ENCODE peak calls at places on chromosome 16, in four cellular contexts. B is astrocyte, H is endothelial cell of umbilical vein, J is MM.1S. L is an unnamed sample.

GRCh38 chr16:88747588-88748301 is 37.3 kb downstream of the PIEZO1 start:
- DNase-seq in B (no peak), H (no peak), J (peak; percentile 27), L (peak; percentile 63)

GRCh38 chr16:2364638-2365210 is 24.2 kb upstream of the ABCA3 start:
- DNase-seq in B (no peak), H (peak; percentile 31), J (no peak), L (no peak)

GRCh38 chr16:54455021-54455725 is 168.6 kb upstream of the IRX3 start:
- DNase-seq in B (no peak), H (no peak), J (no peak), L (no peak)

GRCh38 chr16:85563515-85564276 is 49.4 kb upstream of the GSE1 start:
- DNase-seq in B (no peak), H (peak; percentile 75), J (no peak), L (peak; percentile 94)

GRCh38 chr16:24729967-24730815 is 740 bp downstream of the TNRC6A start:
- DNase-seq in B (no peak), H (peak; percentile 45), J (peak; percentile 19), L (peak; percentile 60)

GRCh38 chr16:48558269-48558915 is 51.6 kb downstream of the N4BP1 start:
- DNase-seq in B (no peak), H (peak; percentile 25), J (no peak), L (no peak)

GRCh38 chr16:84532299-84532724 is 27.9 kb upstream of the MEAK7 start:
- DNase-seq in B (peak; percentile 98), H (peak; percentile 93), J (no peak), L (no peak)

GRCh38 chr16:1082952-1083675 is 10.6 kb downstream of the SSTR5 start:
- DNase-seq in B (no peak), H (peak; percentile 23), J (no peak), L (no peak)

GRCh38 chr16:86965840-86966239 is 351.4 kb downstream of the C16orf95 start:
- DNase-seq in B (no peak), H (no peak), J (no peak), L (no peak)

GRCh38 chr16:30429418-30429677 is 482 bp downstream of the DCTPP1 start:
- DNase-seq in B (no peak), H (no peak), J (no peak), L (no peak)

GRCh38 chr16:87288753-87289362 is 28.3 kb downstream of the C16orf95 start:
- DNase-seq in B (peak; percentile 80), H (no peak), J (no peak), L (no peak)

GRCh38 chr16:48535831-48536599 is 74.0 kb downstream of the N4BP1 start:
- DNase-seq in B (no peak), H (no peak), J (peak; percentile 80), L (peak; percentile 53)

GRCh38 chr16:65305588-65305987 is 183.7 kb upstream of the CDH11 start:
- DNase-seq in B (no peak), H (no peak), J (no peak), L (no peak)

GRCh38 chr16:2470234-2470601 is 879 bp upstream of the NTN3 start:
- DNase-seq in B (no peak), H (no peak), J (no peak), L (no peak)

GRCh38 chr16:1050466-1050865 is 22.1 kb upstream of the SSTR5 start:
- DNase-seq in B (no peak), H (no peak), J (no peak), L (no peak)

GRCh38 chr16:24858219-24859041 is 12.7 kb downstream of the SLC5A11 start:
- DNase-seq in B (peak; percentile 26), H (peak; percentile 49), J (peak; percentile 48), L (peak; percentile 63)

GRCh38 chr16:21277927-21278706 is at the start of gene CRYM:
- DNase-seq in B (no peak), H (peak; percentile 36), J (peak; percentile 70), L (peak; percentile 83)

GRCh38 chr16:1261131-1261917 is 5.5 kb downstream of the TPSD1 start:
- DNase-seq in B (no peak), H (no peak), J (peak; percentile 27), L (no peak)

GRCh38 chr16:64627781-64628180 is 494.1 kb downstream of the CDH11 start:
- DNase-seq in B (no peak), H (no peak), J (no peak), L (no peak)

GRCh38 chr16:85310868-85311585 is 198.8 kb upstream of the CIBAR2 start:
- DNase-seq in B (no peak), H (no peak), J (no peak), L (no peak)

GRCh38 chr16:77410449-77410848 is 24.4 kb downstream of the ADAMTS18 start:
- DNase-seq in B (no peak), H (no peak), J (no peak), L (no peak)

GRCh38 chr16:60199154-60199553 is 1465.0 kb upstream of the GOT2 start:
- DNase-seq in B (no peak), H (no peak), J (no peak), L (no peak)

GRCh38 chr16:351804-352520 is 561 bp downstream of the AXIN1 start:
- DNase-seq in B (no peak), H (no peak), J (peak; percentile 14), L (peak; percentile 61)

GRCh38 chr16:65372171-65372570 is 250.3 kb upstream of the CDH11 start:
- DNase-seq in B (no peak), H (no peak), J (no peak), L (no peak)

GRCh38 chr16:83956336-83957289 is 3.6 kb downstream of the OSGIN1 start:
- DNase-seq in B (peak; percentile 33), H (peak; percentile 70), J (peak; percentile 54), L (peak; percentile 86)

GRCh38 chr16:8519643-8520042 is 70.7 kb downstream of the TMEM114 start:
- DNase-seq in B (no peak), H (no peak), J (no peak), L (no peak)
- H3K27me3 ChIP-seq in B (no peaks in the 10 kb centered on the region), H (no peaks in the 10 kb centered on the region), J (no peaks in the 10 kb centered on the region), L (no peaks in the 10 kb centered on the region)

DNA sequence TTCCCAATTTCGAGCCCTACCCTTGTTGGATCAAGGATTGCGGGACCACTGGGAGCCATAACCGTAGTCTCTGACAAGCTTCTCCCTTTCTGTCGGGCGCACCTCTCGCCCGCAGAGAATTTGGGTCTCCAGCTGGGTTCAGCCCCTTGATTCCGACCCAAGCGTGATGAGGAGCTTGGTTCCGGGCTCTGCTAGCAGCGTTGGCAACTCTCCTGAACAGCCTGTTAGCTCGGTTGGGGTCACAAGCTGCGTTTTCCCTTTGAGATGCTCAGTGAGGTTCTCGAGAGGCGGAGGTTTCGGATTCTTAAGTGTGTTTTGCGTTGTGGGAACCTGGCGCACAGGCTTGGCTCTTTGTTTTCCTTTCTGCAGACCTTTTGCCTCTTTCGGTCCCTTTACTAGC is 667 bp downstream of the ATXN1L start:
- DNase-seq in B (no peak), H (peak; percentile 21), J (peak; percentile 77), L (no peak)
- H3K9ac ChIP-seq in B (peak overlapping the region; percentile 98), H (peak overlapping the region; percentile 95), J (peak overlapping the region; percentile 97), L (peak overlapping the region; percentile 96)

GRCh38 chr16:35207059-35207999 is 1747.9 kb downstream of the TP53TG3F start:
- DNase-seq in B (no peak), H (no peak), J (peak; percentile 83), L (no peak)
- H3K9me3 ChIP-seq in B (peaks cover 5% of the 10 kb centered on the region), H (peaks cover 4% of the 10 kb centered on the region), J (no peaks in the 10 kb centered on the region), L (no peaks in the 10 kb centered on the region)

DNA sequence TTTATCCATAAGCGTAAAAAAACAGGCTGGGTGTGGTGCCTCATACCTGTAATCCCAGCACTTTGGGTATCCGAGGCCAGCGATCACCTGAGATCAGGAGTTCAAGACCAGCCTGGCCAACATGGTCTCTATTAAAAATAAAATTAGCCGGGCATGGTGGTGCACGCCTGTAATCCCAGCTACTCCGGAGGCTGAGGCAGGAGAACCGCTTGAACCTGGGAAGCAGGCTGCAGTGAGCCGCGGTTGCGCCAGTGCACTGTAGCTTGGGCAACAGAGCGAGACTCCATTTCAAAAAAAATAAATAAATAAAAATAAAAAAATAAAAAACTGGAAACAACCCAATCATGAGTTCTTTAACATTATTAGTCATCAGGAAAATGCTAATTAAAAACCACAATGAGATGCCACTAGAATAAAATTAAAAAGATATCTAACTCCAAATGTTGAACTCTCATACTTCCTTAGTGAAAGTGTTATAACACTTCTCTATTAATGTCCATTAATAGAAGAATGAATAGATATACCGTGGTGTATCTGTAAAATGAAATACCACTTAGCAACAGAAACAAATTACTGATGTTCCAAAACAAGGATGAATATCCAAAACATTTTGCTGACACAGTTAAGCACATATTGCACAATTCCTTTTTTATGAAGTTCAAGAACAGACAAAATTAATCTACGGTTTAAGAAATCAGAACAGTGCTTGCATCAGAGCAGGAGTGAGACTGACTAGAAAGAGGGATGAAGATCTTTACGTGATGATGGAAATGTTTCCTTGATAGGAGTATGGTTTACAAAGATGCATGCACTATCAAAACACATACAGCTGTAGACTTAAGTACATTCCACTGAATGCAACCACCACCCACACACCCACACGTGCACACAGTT is 13.0 kb downstream of the MPHOSPH6 start:
- DNase-seq in B (peak; percentile 13), H (no peak), J (no peak), L (no peak)
- H3K27me3 ChIP-seq in B (no peaks in the 10 kb centered on the region), H (no peaks in the 10 kb centered on the region), J (no peaks in the 10 kb centered on the region), L (no peaks in the 10 kb centered on the region)

GRCh38 chr16:51542856-51543510 is 391.9 kb upstream of the SALL1 start:
- DNase-seq in B (no peak), H (no peak), J (no peak), L (no peak)

GRCh38 chr16:51540259-51540658 is 389.2 kb upstream of the SALL1 start:
- DNase-seq in B (peak; percentile 34), H (no peak), J (no peak), L (no peak)

GRCh38 chr16:51535591-51535990 is 384.5 kb upstream of the SALL1 start:
- DNase-seq in B (no peak), H (no peak), J (no peak), L (no peak)

GRCh38 chr16:51538707-51539604 is 387.9 kb upstream of the SALL1 start:
- DNase-seq in B (peak; percentile 91), H (peak; percentile 58), J (no peak), L (no peak)
- H3K9ac ChIP-seq in B (no peak overlapping the region), H (peak overlapping the region; percentile 49), J (no peak overlapping the region), L (no peak overlapping the region)

GRCh38 chr16:10408824-10409381 is 23.0 kb downstream of the ATF7IP2 start:
- DNase-seq in B (peak; percentile 39), H (peak; percentile 8), J (no peak), L (no peak)

GRCh38 chr16:10410469-10410868 is 24.6 kb downstream of the ATF7IP2 start:
- DNase-seq in B (no peak), H (no peak), J (no peak), L (no peak)

DNA sequence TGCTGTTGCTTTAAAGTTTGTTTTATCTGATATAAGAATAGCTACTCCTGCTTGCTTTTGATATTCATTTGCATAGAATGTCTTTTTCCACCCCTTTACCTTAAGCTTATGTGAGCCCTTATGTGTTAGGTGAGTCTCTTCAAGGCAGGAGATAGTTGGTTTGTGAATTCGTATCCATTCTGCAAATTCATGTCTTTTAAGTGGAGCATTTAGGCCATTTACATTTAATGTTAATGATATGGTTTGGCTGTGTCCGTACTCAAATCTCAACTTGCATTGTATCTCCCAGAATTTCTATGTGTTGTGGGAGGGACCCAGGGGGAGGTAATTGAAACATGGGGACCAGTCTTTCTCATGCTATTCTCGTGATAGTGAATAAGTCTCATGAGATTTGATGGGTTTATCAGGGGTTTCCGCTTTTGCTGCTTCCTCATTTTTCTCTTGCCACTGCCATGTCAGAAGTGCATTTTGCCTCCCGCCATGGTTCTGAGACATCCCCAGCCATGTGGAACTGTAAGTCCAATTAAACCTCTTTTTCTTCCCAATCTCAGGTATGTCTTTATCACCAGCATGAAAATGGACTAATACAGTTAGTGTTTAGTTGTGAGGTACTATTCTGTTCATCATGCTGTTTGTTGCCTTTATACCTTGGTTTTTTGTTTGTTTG is 27.2 kb downstream of the ATF7IP2 start:
- DNase-seq in B (no peak), H (no peak), J (no peak), L (no peak)
- H3K9me3 ChIP-seq in B (peaks cover 14% of the 10 kb centered on the region), H (no peaks in the 10 kb centered on the region), J (no peaks in the 10 kb centered on the region), L (peaks cover 9% of the 10 kb centered on the region)

GRCh38 chr16:79714440-79714839 is 113.9 kb upstream of the MAF start:
- DNase-seq in B (no peak), H (no peak), J (no peak), L (no peak)
- H3K27me3 ChIP-seq in B (peaks cover 2% of the 10 kb centered on the region), H (no peaks in the 10 kb centered on the region), J (no peaks in the 10 kb centered on the region), L (no peaks in the 10 kb centered on the region)